ENCODE peak calls at places on chromosomes 5 and 9, in six cellular contexts. G is fibroblast of the aortic adventitia, J is NCI-H1092, C is EH, X is neural crest cell, W is endodermal cell. M is an unnamed sample.

GRCh38 chr9:128684065-128684324 is 5.0 kb upstream of the SET start:
- DNase-seq in G (no peak), J (no peak), C (no peak), X (no peak), W (no peak), M (no peak)

GRCh38 chr5:167504276-167504675 is 787.2 kb upstream of the WWC1 start:
- DNase-seq in G (no peak), J (no peak), C (no peak), X (no peak), W (no peak), M (no peak)

GRCh38 chr5:14008819-14009311 is 64.4 kb upstream of the DNAH5 start:
- DNase-seq in G (no peak), J (no peak), C (no peak), X (no peak), W (no peak), M (no peak)

GRCh38 chr9:73916016-73916673 is 581.0 kb upstream of the RORB start:
- DNase-seq in G (peak; percentile 18), J (no peak), C (no peak), X (no peak), W (peak; percentile 69), M (peak; percentile 61)

GRCh38 chr9:114592356-114592755 is 4.8 kb downstream of the ATP6V1G1 start:
- DNase-seq in G (peak; percentile 33), J (no peak), C (peak; percentile 21), X (no peak), W (no peak), M (no peak)

GRCh38 chr9:85569988-85570387 is 171.8 kb downstream of the AGTPBP1 start:
- DNase-seq in G (no peak), J (no peak), C (peak; percentile 51), X (no peak), W (no peak), M (no peak)

GRCh38 chr9:95506438-95506691 is 10.4 kb downstream of the PTCH1 start:
- DNase-seq in G (peak; percentile 45), J (no peak), C (peak; percentile 53), X (no peak), W (peak; percentile 75), M (peak; percentile 66)

GRCh38 chr9:34289159-34289558 is 39.9 kb downstream of the KIF24 start:
- DNase-seq in G (no peak), J (no peak), C (no peak), X (no peak), W (no peak), M (no peak)

GRCh38 chr5:5492087-5492933 is 69.8 kb downstream of the ICE1 start:
- DNase-seq in G (peak; percentile 76), J (peak; percentile 41), C (peak; percentile 56), X (no peak), W (peak; percentile 70), M (no peak)